ENCODE peak calls at places on chromosome 21, in seven cellular contexts. One of them, this sample, is unnamed.

GRCh38 chr21:21196848-21197247 is 198.6 kb downstream of the NCAM2 start:
- DNase-seq in non-pigmented ciliary epithelial cell: no peak
- DNase-seq in stimulated activated CD8-positive, alpha-beta memory T cell treated with anti-CD3 and anti-CD28 coated beads, Interleukin-4, amount 100 ng/mL, for 48 hours: no peak
- DNase-seq in Daoy: no peak
- DNase-seq in cerebellum: no peak
- DNase-seq in sciatic nerve: no peak
- DNase-seq in caudate nucleus: no peak
- DNase-seq in this sample: no peak

GRCh38 chr21:41947596-41948403 is 6.0 kb downstream of the C2CD2 start:
- DNase-seq in Daoy: no peak
- DNase-seq in sciatic nerve: no peak
- DNase-seq in non-pigmented ciliary epithelial cell: no peak
- DNase-seq in caudate nucleus: peak; percentile 80
- DNase-seq in stimulated activated CD8-positive, alpha-beta memory T cell treated with anti-CD3 and anti-CD28 coated beads, Interleukin-4, amount 100 ng/mL, for 48 hours: no peak
- DNase-seq in cerebellum: peak; percentile 32
- DNase-seq in this sample: no peak

GRCh38 chr21:40404319-40404906 is 442.5 kb downstream of the DSCAM start:
- DNase-seq in cerebellum: no peak
- DNase-seq in non-pigmented ciliary epithelial cell: no peak
- DNase-seq in sciatic nerve: no peak
- DNase-seq in Daoy: no peak
- DNase-seq in caudate nucleus: no peak
- DNase-seq in stimulated activated CD8-positive, alpha-beta memory T cell treated with anti-CD3 and anti-CD28 coated beads, Interleukin-4, amount 100 ng/mL, for 48 hours: no peak
- DNase-seq in this sample: no peak

GRCh38 chr21:24716306-24716918 is 890.9 kb downstream of the MRPL39 start:
- DNase-seq in Daoy: peak; percentile 1
- DNase-seq in sciatic nerve: no peak
- DNase-seq in stimulated activated CD8-positive, alpha-beta memory T cell treated with anti-CD3 and anti-CD28 coated beads, Interleukin-4, amount 100 ng/mL, for 48 hours: no peak
- DNase-seq in cerebellum: no peak
- DNase-seq in caudate nucleus: no peak
- DNase-seq in non-pigmented ciliary epithelial cell: peak; percentile 28
- DNase-seq in this sample: no peak

GRCh38 chr21:30482130-30482529 is 2.0 kb upstream of the KRTAP19-1 start:
- DNase-seq in caudate nucleus: no peak
- DNase-seq in Daoy: no peak
- DNase-seq in cerebellum: no peak
- DNase-seq in stimulated activated CD8-positive, alpha-beta memory T cell treated with anti-CD3 and anti-CD28 coated beads, Interleukin-4, amount 100 ng/mL, for 48 hours: no peak
- DNase-seq in non-pigmented ciliary epithelial cell: no peak
- DNase-seq in sciatic nerve: no peak
- DNase-seq in this sample: no peak

GRCh38 chr21:44780140-44780508 is 21.5 kb downstream of the UBE2G2 start:
- DNase-seq in cerebellum: no peak
- DNase-seq in Daoy: no peak
- DNase-seq in stimulated activated CD8-positive, alpha-beta memory T cell treated with anti-CD3 and anti-CD28 coated beads, Interleukin-4, amount 100 ng/mL, for 48 hours: no peak
- DNase-seq in non-pigmented ciliary epithelial cell: no peak
- DNase-seq in sciatic nerve: no peak
- DNase-seq in caudate nucleus: no peak
- DNase-seq in this sample: no peak

GRCh38 chr21:8991088-8991907 is 1530.1 kb upstream of the TPTE start:
- DNase-seq in non-pigmented ciliary epithelial cell: no peak
- DNase-seq in sciatic nerve: no peak
- DNase-seq in caudate nucleus: no peak
- DNase-seq in cerebellum: no peak
- DNase-seq in stimulated activated CD8-positive, alpha-beta memory T cell treated with anti-CD3 and anti-CD28 coated beads, Interleukin-4, amount 100 ng/mL, for 48 hours: no peak
- DNase-seq in Daoy: peak; percentile 97
- DNase-seq in this sample: peak; percentile 37

GRCh38 chr21:45019887-45020537 is 54.4 kb upstream of the ADARB1 start:
- DNase-seq in non-pigmented ciliary epithelial cell: no peak
- DNase-seq in Daoy: no peak
- DNase-seq in stimulated activated CD8-positive, alpha-beta memory T cell treated with anti-CD3 and anti-CD28 coated beads, Interleukin-4, amount 100 ng/mL, for 48 hours: no peak
- DNase-seq in cerebellum: no peak
- DNase-seq in sciatic nerve: no peak
- DNase-seq in caudate nucleus: no peak
- DNase-seq in this sample: no peak

GRCh38 chr21:42081931-42082381 is 10.8 kb downstream of the UMODL1 start:
- DNase-seq in caudate nucleus: no peak
- DNase-seq in cerebellum: no peak
- DNase-seq in Daoy: peak; percentile 88
- DNase-seq in stimulated activated CD8-positive, alpha-beta memory T cell treated with anti-CD3 and anti-CD28 coated beads, Interleukin-4, amount 100 ng/mL, for 48 hours: no peak
- DNase-seq in sciatic nerve: no peak
- DNase-seq in non-pigmented ciliary epithelial cell: no peak
- DNase-seq in this sample: no peak

GRCh38 chr21:39576518-39577128 is 36.1 kb upstream of the B3GALT5 start:
- DNase-seq in sciatic nerve: no peak
- DNase-seq in cerebellum: no peak
- DNase-seq in non-pigmented ciliary epithelial cell: no peak
- DNase-seq in caudate nucleus: no peak
- DNase-seq in Daoy: no peak
- DNase-seq in stimulated activated CD8-positive, alpha-beta memory T cell treated with anti-CD3 and anti-CD28 coated beads, Interleukin-4, amount 100 ng/mL, for 48 hours: no peak
- DNase-seq in this sample: no peak

GRCh38 chr21:20999567-21000169 is 1.5 kb downstream of the NCAM2 start:
- DNase-seq in stimulated activated CD8-positive, alpha-beta memory T cell treated with anti-CD3 and anti-CD28 coated beads, Interleukin-4, amount 100 ng/mL, for 48 hours: peak; percentile 31
- DNase-seq in cerebellum: peak; percentile 5
- DNase-seq in sciatic nerve: peak; percentile 63
- DNase-seq in non-pigmented ciliary epithelial cell: no peak
- DNase-seq in Daoy: peak; percentile 27
- DNase-seq in caudate nucleus: peak; percentile 71
- DNase-seq in this sample: peak; percentile 84

GRCh38 chr21:23955130-23955873 is 1652.0 kb downstream of the MRPL39 start:
- DNase-seq in sciatic nerve: no peak
- DNase-seq in cerebellum: no peak
- DNase-seq in caudate nucleus: no peak
- DNase-seq in stimulated activated CD8-positive, alpha-beta memory T cell treated with anti-CD3 and anti-CD28 coated beads, Interleukin-4, amount 100 ng/mL, for 48 hours: no peak
- DNase-seq in non-pigmented ciliary epithelial cell: no peak
- DNase-seq in Daoy: no peak
- DNase-seq in this sample: no peak

GRCh38 chr21:41897690-41898089 is 18.5 kb upstream of the PRDM15 start:
- DNase-seq in caudate nucleus: no peak
- DNase-seq in cerebellum: no peak
- DNase-seq in sciatic nerve: no peak
- DNase-seq in Daoy: no peak
- DNase-seq in non-pigmented ciliary epithelial cell: no peak
- DNase-seq in stimulated activated CD8-positive, alpha-beta memory T cell treated with anti-CD3 and anti-CD28 coated beads, Interleukin-4, amount 100 ng/mL, for 48 hours: no peak
- DNase-seq in this sample: no peak

This sample was measured in Karpas-422.